ENCODE peak calls at places on chromosomes 5 and 9, in four cellular contexts. C is ascending aorta, G is GM12865, R is heart left ventricle. Y is an unnamed sample.

GRCh38 chr9:134607971-134608370 is 33.6 kb upstream of the COL5A1 start:
- DNase-seq in G (no peak), C (peak; percentile 11), R (no peak), Y (peak; percentile 48)

GRCh38 chr5:57684299-57684702 is 201.7 kb upstream of the ACTBL2 start:
- DNase-seq in G (no peak), C (no peak), R (no peak), Y (peak; percentile 33)

GRCh38 chr9:94083384-94083783 is 880 bp upstream of the PTPDC1 start:
- DNase-seq in C (no peak), R (no peak), G (no peak), Y (peak; percentile 36)

GRCh38 chr5:167759411-167759821 is 532.0 kb upstream of the WWC1 start:
- DNase-seq in C (no peak), G (no peak), R (no peak), Y (peak; percentile 75)

GRCh38 chr5:170268884-170269283 is 28.7 kb downstream of the LCP2 start:
- DNase-seq in C (no peak), R (no peak), G (no peak), Y (no peak)

GRCh38 chr9:137167752-137168574 is 1.9 kb downstream of the LRRC26 start:
- DNase-seq in C (no peak), R (no peak), G (peak; percentile 59), Y (peak; percentile 17)

GRCh38 chr5:113232246-113232645 is 202.5 kb downstream of the TSSK1B start:
- DNase-seq in G (no peak), C (no peak), R (no peak), Y (peak; percentile 41)

GRCh38 chr9:16884952-16885513 is 14.6 kb upstream of the BNC2 start:
- DNase-seq in G (no peak), C (no peak), R (no peak), Y (peak; percentile 57)

GRCh38 chr5:67166460-67166871 is 30.1 kb downstream of the CD180 start:
- DNase-seq in G (peak; percentile 64), R (peak; percentile 68), C (peak; percentile 78), Y (no peak)

GRCh38 chr5:101473483-101473882 is 570.4 kb upstream of the ST8SIA4 start:
- DNase-seq in C (no peak), R (no peak), G (peak; percentile 19), Y (peak; percentile 11)

GRCh38 chr5:131381792-131382191 is 117.9 kb downstream of the CDC42SE2 start:
- DNase-seq in R (no peak), C (no peak), G (peak; percentile 91), Y (no peak)

GRCh38 chr5:172445866-172446265 is 8.5 kb downstream of the SH3PXD2B start:
- DNase-seq in G (no peak), R (no peak), C (no peak), Y (no peak)

GRCh38 chr5:73911761-73912393 is 285.9 kb downstream of the ARHGEF28 start:
- DNase-seq in C (no peak), R (no peak), G (peak; percentile 11), Y (no peak)

GRCh38 chr9:111301195-111301594 is 28.8 kb downstream of the OR2K2 start:
- DNase-seq in R (no peak), C (no peak), G (no peak), Y (peak; percentile 91)

GRCh38 chr9:88045686-88046085 is 71.4 kb upstream of the CDK20 start:
- DNase-seq in G (no peak), R (no peak), C (no peak), Y (no peak)

GRCh38 chr5:23385036-23385435 is 122.4 kb upstream of the PRDM9 start:
- DNase-seq in C (no peak), R (no peak), G (no peak), Y (no peak)

GRCh38 chr5:81525690-81526089 is 131.8 kb upstream of the ACOT12 start:
- DNase-seq in R (no peak), C (no peak), G (no peak), Y (peak; percentile 20)
- TF ChIP-seq CTCF in R (no peak), C (no peak), G (no peak), Y (no peak)

GRCh38 chr5:147558131-147558730 is 48.4 kb upstream of the DPYSL3 start:
- DNase-seq in G (no peak), C (no peak), R (no peak), Y (peak; percentile 79)

GRCh38 chr5:147560982-147561381 is 51.1 kb upstream of the DPYSL3 start:
- DNase-seq in R (no peak), G (no peak), C (no peak), Y (no peak)

GRCh38 chr5:147561435-147561834 is 51.6 kb upstream of the DPYSL3 start:
- DNase-seq in R (no peak), C (no peak), G (no peak), Y (no peak)

GRCh38 chr5:147558826-147559225 is 49.0 kb upstream of the DPYSL3 start:
- DNase-seq in G (peak; percentile 28), C (peak; percentile 78), R (peak; percentile 53), Y (peak; percentile 90)

DNA sequence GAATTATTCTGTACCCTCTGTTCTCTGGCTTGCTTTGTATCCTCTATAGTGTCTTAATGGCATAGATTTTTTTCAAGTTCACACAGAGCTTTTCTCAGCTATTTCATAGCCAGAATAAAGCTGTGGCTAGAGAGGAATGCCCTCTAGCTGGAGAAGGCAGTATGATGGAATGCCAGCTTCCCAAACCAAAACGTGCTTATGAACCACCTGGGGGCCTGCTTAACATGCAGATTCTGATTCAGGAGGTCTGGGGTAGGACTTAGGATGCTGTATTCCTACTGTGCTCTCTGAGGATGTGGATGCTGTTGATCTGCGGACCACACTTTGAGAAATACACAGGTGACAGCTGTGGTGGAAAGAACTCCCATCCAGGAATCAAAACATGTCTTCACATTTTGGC is 49.9 kb upstream of the DPYSL3 start:
- DNase-seq in R (no peak), G (no peak), C (no peak), Y (no peak)
- H3K4me3 ChIP-seq in R (no peak overlapping the region), G (no peak overlapping the region), C (no peak overlapping the region), Y (no peak overlapping the region)

GRCh38 chr5:7816535-7816901 is 34.4 kb downstream of the CFAP90 start:
- DNase-seq in R (no peak), C (no peak), G (no peak), Y (no peak)
- TF ChIP-seq CTCF in R (no peak), C (no peak), G (no peak), Y (no peak)

DNA sequence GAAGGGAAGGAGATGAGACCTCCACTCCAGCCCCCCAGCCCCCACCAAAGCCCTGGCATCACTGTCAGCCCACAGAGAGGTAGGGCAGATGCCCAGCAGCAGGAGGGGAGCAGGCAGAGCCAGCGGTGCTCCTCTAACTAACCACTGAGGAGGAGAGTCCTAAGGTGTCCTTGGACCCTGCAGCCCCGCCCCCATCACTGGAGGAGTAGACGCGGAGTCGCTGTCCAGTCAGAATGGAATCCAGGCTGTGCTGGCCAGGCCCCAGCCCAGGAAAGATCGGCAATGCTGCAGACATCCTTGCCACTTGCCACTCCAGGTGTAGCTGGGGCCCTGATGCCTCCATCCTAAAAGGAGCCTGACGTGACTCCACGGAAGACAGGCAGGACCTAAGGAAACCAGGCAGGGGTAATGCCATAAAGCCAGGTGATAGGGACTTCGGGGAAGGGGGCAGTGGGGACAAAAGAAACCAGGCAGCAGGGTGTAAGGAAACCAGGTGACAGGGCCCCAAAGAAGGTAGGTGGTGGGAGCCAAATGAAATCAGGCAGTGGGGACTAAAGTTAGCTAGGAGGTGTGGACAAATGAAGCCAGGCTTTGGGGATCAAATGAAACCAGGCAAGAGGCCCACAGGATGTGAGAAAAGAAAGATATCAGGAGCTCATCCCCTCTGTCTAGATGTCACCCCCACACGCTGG is 12.4 kb downstream of the CNTFR start:
- DNase-seq in R (no peak), C (no peak), G (no peak), Y (no peak)
- H3K4me3 ChIP-seq in R (no peak overlapping the region), C (no peak overlapping the region), G (no peak overlapping the region), Y (no peak overlapping the region)

GRCh38 chr5:148846930-148847329 is 20.5 kb downstream of the ADRB2 start:
- DNase-seq in C (no peak), G (no peak), R (no peak), Y (no peak)

GRCh38 chr5:148842161-148842560 is 15.8 kb downstream of the ADRB2 start:
- DNase-seq in R (no peak), G (no peak), C (no peak), Y (no peak)

GRCh38 chr5:148843510-148844318 is 17.3 kb downstream of the ADRB2 start:
- DNase-seq in R (peak; percentile 53), C (no peak), G (no peak), Y (no peak)

GRCh38 chr5:148841519-148841918 is 15.1 kb downstream of the ADRB2 start:
- DNase-seq in G (no peak), R (no peak), C (no peak), Y (no peak)

DNA sequence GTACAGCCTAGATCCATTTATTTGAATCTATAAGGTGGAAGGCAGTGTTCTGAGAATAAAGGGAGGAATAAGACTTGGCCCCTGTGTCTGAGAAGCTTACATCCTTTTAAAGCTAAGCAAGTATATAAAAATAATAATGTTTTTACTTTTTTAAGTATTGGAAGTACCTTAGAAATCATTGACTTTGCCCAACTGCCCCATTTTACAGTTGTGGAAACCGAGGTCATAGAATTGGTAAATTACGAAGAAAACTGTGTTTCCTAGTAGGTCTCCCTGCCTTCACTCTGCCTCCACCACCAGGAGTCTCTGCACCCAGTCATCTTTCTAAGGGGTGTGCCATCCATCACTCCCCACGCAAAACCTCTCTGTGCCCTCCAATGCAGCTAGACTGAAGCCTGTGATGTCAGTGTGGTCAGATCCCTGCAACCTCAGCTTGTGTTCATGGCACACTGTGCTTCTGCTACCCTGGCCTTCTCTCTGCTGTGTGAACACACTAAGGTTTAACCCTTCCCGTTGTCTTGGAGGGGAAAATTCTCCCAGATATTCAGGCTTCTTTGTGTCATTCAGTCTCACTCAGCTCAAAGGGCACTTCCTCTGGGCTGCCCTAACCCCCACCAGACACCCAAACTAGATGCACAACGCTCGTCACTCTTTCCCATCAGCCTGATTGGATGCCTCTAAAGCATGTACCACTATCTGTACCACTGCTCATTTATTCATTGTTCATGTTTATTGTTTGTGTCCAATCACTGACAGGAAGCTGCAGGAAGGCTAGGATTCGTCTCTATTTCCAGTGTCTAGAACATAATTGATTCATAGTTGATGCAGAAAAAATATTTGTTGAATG is 18.2 kb downstream of the ADRB2 start:
- DNase-seq in G (no peak), C (no peak), R (no peak), Y (no peak)
- TF ChIP-seq CTCF in G (no peak), C (no peak), R (no peak), Y (no peak)